ENCODE peak calls at places on chromosomes 2 and 18, in six cellular contexts. J, B, Y, F, M and I are unnamed samples.

GRCh38 chr2:51789908-51790307 is 758.0 kb upstream of the NRXN1 start:
- DNase-seq in M (peak; percentile 15), F (peak; percentile 50), Y (peak; percentile 81), B (no peak), J (peak; percentile 16), I (peak; percentile 33)

GRCh38 chr18:58416704-58417683 is 211.9 kb downstream of the ALPK2 start:
- DNase-seq in J (peak; percentile 83), B (no peak), Y (peak; percentile 41), M (no peak), F (peak; percentile 71), I (peak; percentile 54)

GRCh38 chr2:64996914-64997313 is 7.7 kb downstream of the SLC1A4 start:
- DNase-seq in B (no peak), J (no peak), M (no peak), F (no peak), Y (no peak), I (no peak)

GRCh38 chr18:54776282-54776977 is 51.8 kb upstream of the RAB27B start:
- DNase-seq in B (no peak), Y (peak; percentile 97), J (peak; percentile 99), M (peak; percentile 99), F (peak; percentile 99), I (peak; percentile 97)

GRCh38 chr2:143477724-143478443 is 348.7 kb downstream of the ARHGAP15 start:
- DNase-seq in M (peak; percentile 7), J (no peak), B (no peak), Y (no peak), F (no peak), I (no peak)

GRCh38 chr2:178946494-178946893 is 103.4 kb downstream of the CCDC141 start:
- DNase-seq in M (no peak), Y (peak; percentile 16), B (no peak), J (no peak), F (no peak), I (no peak)

GRCh38 chr18:27685807-27686412 is 491.0 kb downstream of the CDH2 start:
- DNase-seq in F (peak; percentile 39), J (peak; percentile 42), M (peak; percentile 61), B (no peak), Y (peak; percentile 69), I (peak; percentile 20)

GRCh38 chr2:2800001-2800400 is 468.9 kb upstream of the MYT1L start:
- DNase-seq in M (no peak), J (no peak), Y (no peak), B (no peak), F (no peak), I (no peak)

GRCh38 chr2:224126001-224126400 is 86.9 kb upstream of the SERPINE2 start:
- DNase-seq in F (no peak), B (no peak), J (peak; percentile 20), M (no peak), Y (no peak), I (peak; percentile 42)

GRCh38 chr18:50313031-50313607 is 25.6 kb upstream of the CXXC1 start:
- DNase-seq in Y (no peak), J (no peak), M (no peak), B (no peak), F (no peak), I (no peak)

GRCh38 chr2:234677758-234678538 is 181.1 kb upstream of the ARL4C start:
- DNase-seq in M (peak; percentile 69), Y (peak; percentile 88), B (no peak), J (peak; percentile 74), F (peak; percentile 79), I (peak; percentile 59)

GRCh38 chr18:55781481-55781957 is 193.5 kb upstream of the TCF4 start:
- DNase-seq in Y (peak; percentile 69), M (peak; percentile 82), J (peak; percentile 79), F (peak; percentile 77), B (peak; percentile 12), I (peak; percentile 52)

GRCh38 chr2:183964565-183964964 is 633.8 kb upstream of the ZNF804A start:
- DNase-seq in F (no peak), B (no peak), J (no peak), Y (no peak), M (no peak), I (no peak)

GRCh38 chr2:154974041-154974440 is 275.5 kb downstream of the KCNJ3 start:
- DNase-seq in Y (no peak), M (no peak), B (no peak), J (no peak), F (no peak), I (no peak)

GRCh38 chr2:97688062-97688827 is 18.7 kb downstream of the C2orf92 start:
- DNase-seq in F (no peak), J (no peak), Y (peak; percentile 71), M (peak; percentile 37), B (no peak), I (peak; percentile 48)

GRCh38 chr2:181656450-181657261 is at the start of gene CERKL:
- DNase-seq in J (peak; percentile 34), Y (peak; percentile 76), B (peak; percentile 27), F (peak; percentile 2), M (peak; percentile 31), I (peak; percentile 58)

GRCh38 chr2:209473930-209474419 is 50.1 kb downstream of the MAP2 start:
- DNase-seq in J (peak; percentile 98), M (peak; percentile 89), Y (peak; percentile 94), B (no peak), F (peak; percentile 88), I (peak; percentile 84)

GRCh38 chr2:234587341-234588053 is 90.6 kb upstream of the ARL4C start:
- DNase-seq in M (no peak), B (no peak), F (peak; percentile 27), Y (no peak), J (peak; percentile 76), I (peak; percentile 44)

GRCh38 chr18:51195602-51196115 is 1.8 kb downstream of the MEX3C start:
- DNase-seq in J (peak; percentile 80), Y (peak; percentile 27), F (peak; percentile 60), B (peak; percentile 33), M (peak; percentile 69), I (peak; percentile 65)

GRCh38 chr2:156505696-156506095 is 69.5 kb downstream of the GPD2 start:
- DNase-seq in J (peak; percentile 18), M (no peak), F (no peak), B (no peak), Y (no peak), I (no peak)

DNA sequence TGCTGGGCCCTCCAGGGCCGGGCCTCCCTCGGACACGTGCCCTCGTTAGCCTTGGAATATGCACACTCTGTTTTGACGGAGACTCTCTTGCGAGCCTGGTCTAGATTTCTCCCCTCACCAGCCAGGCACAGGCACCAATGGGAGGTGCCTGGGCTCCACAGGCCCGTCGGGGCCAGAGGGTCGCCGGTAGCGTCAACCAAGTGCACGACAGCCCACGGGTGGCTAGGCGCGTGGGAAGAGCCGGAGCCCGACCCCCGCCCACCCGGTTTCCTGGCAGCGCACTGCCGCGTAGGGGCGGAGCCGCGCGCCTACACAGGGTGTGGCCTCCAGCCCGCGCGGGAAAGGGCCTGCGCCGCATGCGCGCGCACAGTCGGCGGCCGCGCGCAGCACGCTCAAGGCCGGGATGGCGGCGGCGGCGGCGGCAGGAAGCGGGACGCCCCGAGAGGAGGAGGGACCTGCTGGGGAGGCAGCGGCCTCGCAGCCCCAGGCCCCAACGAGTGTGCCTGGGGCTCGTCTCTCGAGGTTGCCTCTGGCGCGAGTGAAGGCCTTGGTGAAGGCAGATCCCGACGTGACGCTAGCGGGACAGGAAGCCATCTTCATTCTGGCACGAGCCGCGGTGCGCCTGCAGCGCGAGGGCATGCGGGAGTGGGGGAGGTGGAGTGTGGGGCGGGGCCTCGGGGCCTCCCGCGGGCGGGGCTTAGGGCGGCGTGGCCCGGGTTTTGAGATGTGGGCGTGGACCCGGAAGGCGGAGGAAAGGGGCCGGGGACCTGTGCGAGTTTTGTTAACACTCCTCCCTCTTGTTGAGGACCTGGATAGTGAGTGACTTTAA is at the start of gene POLE4:
- DNase-seq in Y (peak; percentile 86), B (peak; percentile 86), J (peak; percentile 84), M (peak; percentile 86), F (peak; percentile 78), I (peak; percentile 87)
- TF ChIP-seq CTCF in Y (no peak), B (no peak), J (no peak), M (no peak), F (no peak), I (no peak)

DNA sequence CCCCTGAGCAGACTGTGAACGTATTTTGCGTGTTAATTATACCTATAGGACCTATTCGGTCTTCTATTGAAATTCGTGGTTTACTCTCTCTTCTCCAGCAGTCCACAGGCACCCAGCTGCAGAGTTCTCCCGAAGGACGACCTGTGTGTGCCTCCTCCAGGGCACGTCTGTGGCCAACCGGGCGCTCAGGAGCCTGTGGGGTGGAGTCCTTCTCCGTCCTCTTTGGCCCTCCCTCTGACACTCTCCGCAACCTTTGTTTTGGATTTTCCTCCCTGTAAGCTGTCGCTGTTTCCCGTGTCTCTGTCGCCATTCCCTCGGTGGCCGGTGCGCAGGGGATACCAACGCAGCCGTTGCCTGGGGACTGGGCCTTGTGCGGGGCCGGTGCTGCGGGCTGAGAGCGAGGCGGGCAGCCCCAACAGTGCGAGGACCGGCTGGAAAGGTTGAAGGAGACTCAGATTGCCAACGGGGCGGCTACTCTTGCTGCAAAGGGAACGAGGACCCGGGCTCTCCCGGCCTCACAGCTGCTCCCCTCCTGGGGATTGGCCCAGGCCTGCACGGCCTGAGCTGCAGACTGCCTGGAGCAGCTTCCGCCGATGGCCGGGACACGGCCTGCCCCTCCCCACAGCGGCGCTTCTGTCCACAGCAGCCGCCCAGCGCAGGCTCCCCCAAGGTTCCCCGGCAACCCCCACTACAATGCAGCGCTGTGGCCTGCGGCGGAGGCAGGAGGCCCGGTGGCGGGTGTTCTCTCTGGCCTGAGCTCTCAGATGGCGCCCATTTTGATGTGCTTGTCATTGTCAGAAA is 221.0 kb downstream of the MTX2 start:
- DNase-seq in Y (no peak), M (peak; percentile 50), J (peak; percentile 74), B (no peak), F (no peak), I (peak; percentile 33)
- H3K4me3 ChIP-seq in Y (no peak overlapping the region), M (no peak overlapping the region), J (no peak overlapping the region), B (no peak overlapping the region), F (no peak overlapping the region), I (no peak overlapping the region)

GRCh38 chr2:20651731-20652099 is 817 bp upstream of the HS1BP3 start:
- DNase-seq in M (no peak), Y (no peak), B (no peak), J (no peak), F (no peak), I (no peak)

GRCh38 chr2:20652673-20653575 is 2.0 kb upstream of the HS1BP3 start:
- DNase-seq in Y (no peak), M (no peak), J (no peak), F (no peak), B (no peak), I (no peak)

GRCh38 chr2:20654414-20654813 is 3.5 kb upstream of the HS1BP3 start:
- DNase-seq in B (no peak), F (no peak), Y (no peak), M (no peak), J (no peak), I (no peak)

GRCh38 chr2:20652141-20652540 is 1.2 kb upstream of the HS1BP3 start:
- DNase-seq in B (no peak), F (peak; percentile 28), J (no peak), Y (no peak), M (no peak), I (no peak)

GRCh38 chr2:20653695-20654306 is 2.9 kb upstream of the HS1BP3 start:
- DNase-seq in J (no peak), F (no peak), Y (no peak), M (no peak), B (no peak), I (no peak)
- TF ChIP-seq CTCF in J (no peak), F (no peak), Y (no peak), M (no peak), B (no peak), I (no peak)

DNA sequence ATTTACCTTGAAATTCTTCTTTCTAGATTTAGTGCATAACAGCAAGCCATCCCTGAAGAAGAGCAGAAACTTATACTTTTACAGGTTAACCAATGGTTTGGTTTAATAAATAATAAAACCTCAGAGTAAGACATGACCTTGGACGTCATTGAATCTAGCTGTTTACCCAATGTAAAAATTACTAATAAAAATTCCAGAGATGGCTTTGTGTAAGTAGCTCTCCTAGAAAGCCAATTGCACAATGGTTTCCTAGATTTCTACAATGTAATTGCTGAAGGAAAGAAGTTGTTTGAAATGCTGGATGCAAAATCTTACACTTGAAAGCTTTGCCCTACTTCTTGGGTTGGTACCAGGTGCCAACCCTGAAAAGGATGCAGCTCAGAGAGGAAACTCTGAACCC is 1.5 kb downstream of the XDH start:
- DNase-seq in M (peak; percentile 24), F (peak; percentile 54), J (no peak), Y (peak; percentile 13), B (no peak), I (peak; percentile 69)
- H3K4me3 ChIP-seq in M (no peak overlapping the region), F (no peak overlapping the region), J (no peak overlapping the region), Y (no peak overlapping the region), B (no peak overlapping the region), I (no peak overlapping the region)